ENCODE peak calls at places on chromosomes 6 and 20, in ten cellular contexts. One of them, this sample, is unnamed.

GRCh38 chr6:74356385-74356784 is 660.4 kb downstream of the CD109 start:
- DNase-seq in retinal pigment epithelial cell: no peak
- DNase-seq in lower lobe of right lung: no peak
- DNase-seq in keratinocyte: peak; percentile 23
- DNase-seq in naive thymus-derived CD4-positive, alpha-beta T cell: no peak
- DNase-seq in CD8-positive, alpha-beta T cell: no peak
- DNase-seq in SJSA1: peak; percentile 51
- DNase-seq in uterus: no peak
- DNase-seq in thyroid gland: no peak
- DNase-seq in mucosa of descending colon: no peak
- DNase-seq in this sample: no peak

GRCh38 chr6:21500894-21501293 is 92.7 kb upstream of the SOX4 start:
- DNase-seq in naive thymus-derived CD4-positive, alpha-beta T cell: no peak
- DNase-seq in keratinocyte: no peak
- DNase-seq in CD8-positive, alpha-beta T cell: no peak
- DNase-seq in mucosa of descending colon: peak; percentile 65
- DNase-seq in SJSA1: no peak
- DNase-seq in retinal pigment epithelial cell: no peak
- DNase-seq in thyroid gland: peak; percentile 3
- DNase-seq in uterus: no peak
- DNase-seq in lower lobe of right lung: no peak
- DNase-seq in this sample: no peak

GRCh38 chr6:149114167-149114566 is 203.3 kb upstream of the TAB2 start:
- DNase-seq in uterus: no peak
- DNase-seq in keratinocyte: no peak
- DNase-seq in thyroid gland: peak; percentile 94
- DNase-seq in mucosa of descending colon: no peak
- DNase-seq in naive thymus-derived CD4-positive, alpha-beta T cell: no peak
- DNase-seq in retinal pigment epithelial cell: no peak
- DNase-seq in lower lobe of right lung: no peak
- DNase-seq in CD8-positive, alpha-beta T cell: no peak
- DNase-seq in SJSA1: no peak
- DNase-seq in this sample: peak; percentile 74

GRCh38 chr6:43478008-43478372 is 620 bp downstream of the TJAP1 start:
- DNase-seq in uterus: no peak
- DNase-seq in retinal pigment epithelial cell: no peak
- DNase-seq in keratinocyte: no peak
- DNase-seq in SJSA1: no peak
- DNase-seq in thyroid gland: no peak
- DNase-seq in naive thymus-derived CD4-positive, alpha-beta T cell: peak; percentile 6
- DNase-seq in CD8-positive, alpha-beta T cell: no peak
- DNase-seq in mucosa of descending colon: no peak
- DNase-seq in lower lobe of right lung: no peak
- DNase-seq in this sample: no peak

GRCh38 chr6:1601616-1602355 is 7.9 kb upstream of the FOXC1 start:
- DNase-seq in mucosa of descending colon: no peak
- DNase-seq in retinal pigment epithelial cell: no peak
- DNase-seq in CD8-positive, alpha-beta T cell: no peak
- DNase-seq in lower lobe of right lung: no peak
- DNase-seq in SJSA1: no peak
- DNase-seq in keratinocyte: no peak
- DNase-seq in uterus: no peak
- DNase-seq in naive thymus-derived CD4-positive, alpha-beta T cell: no peak
- DNase-seq in thyroid gland: no peak
- DNase-seq in this sample: no peak

GRCh38 chr6:20182926-20183521 is 29.2 kb downstream of the MBOAT1 start:
- DNase-seq in thyroid gland: peak; percentile 95
- DNase-seq in uterus: no peak
- DNase-seq in SJSA1: no peak
- DNase-seq in retinal pigment epithelial cell: no peak
- DNase-seq in lower lobe of right lung: peak; percentile 76
- DNase-seq in mucosa of descending colon: peak; percentile 92
- DNase-seq in CD8-positive, alpha-beta T cell: no peak
- DNase-seq in naive thymus-derived CD4-positive, alpha-beta T cell: no peak
- DNase-seq in keratinocyte: peak; percentile 5
- DNase-seq in this sample: no peak

GRCh38 chr6:117918454-117918853 is 11.4 kb downstream of the SLC35F1 start:
- DNase-seq in CD8-positive, alpha-beta T cell: no peak
- DNase-seq in uterus: no peak
- DNase-seq in retinal pigment epithelial cell: no peak
- DNase-seq in keratinocyte: no peak
- DNase-seq in mucosa of descending colon: no peak
- DNase-seq in thyroid gland: no peak
- DNase-seq in naive thymus-derived CD4-positive, alpha-beta T cell: no peak
- DNase-seq in SJSA1: no peak
- DNase-seq in lower lobe of right lung: no peak
- DNase-seq in this sample: no peak

GRCh38 chr20:3706774-3707507 is 5.5 kb downstream of the SIGLEC1 start:
- DNase-seq in thyroid gland: peak; percentile 68
- DNase-seq in CD8-positive, alpha-beta T cell: no peak
- DNase-seq in SJSA1: no peak
- DNase-seq in naive thymus-derived CD4-positive, alpha-beta T cell: no peak
- DNase-seq in lower lobe of right lung: no peak
- DNase-seq in mucosa of descending colon: no peak
- DNase-seq in retinal pigment epithelial cell: peak; percentile 22
- DNase-seq in uterus: no peak
- DNase-seq in keratinocyte: no peak
- DNase-seq in this sample: peak; percentile 63

GRCh38 chr20:46118481-46119020 is 437 bp downstream of the CD40 start:
- DNase-seq in keratinocyte: no peak
- DNase-seq in CD8-positive, alpha-beta T cell: peak; percentile 18
- DNase-seq in SJSA1: no peak
- DNase-seq in uterus: peak; percentile 61
- DNase-seq in mucosa of descending colon: peak; percentile 41
- DNase-seq in lower lobe of right lung: peak; percentile 61
- DNase-seq in naive thymus-derived CD4-positive, alpha-beta T cell: no peak
- DNase-seq in thyroid gland: peak; percentile 42
- DNase-seq in retinal pigment epithelial cell: no peak
- DNase-seq in this sample: no peak

GRCh38 chr20:36573798-36574277 is 441 bp downstream of the TGIF2 start:
- DNase-seq in retinal pigment epithelial cell: no peak
- DNase-seq in CD8-positive, alpha-beta T cell: peak; percentile 38
- DNase-seq in uterus: no peak
- DNase-seq in naive thymus-derived CD4-positive, alpha-beta T cell: peak; percentile 33
- DNase-seq in mucosa of descending colon: peak; percentile 57
- DNase-seq in lower lobe of right lung: peak; percentile 68
- DNase-seq in keratinocyte: no peak
- DNase-seq in thyroid gland: peak; percentile 42
- DNase-seq in SJSA1: peak; percentile 49
- DNase-seq in this sample: peak; percentile 48

GRCh38 chr6:125095501-125096301 is 57.9 kb upstream of the TPD52L1 start:
- DNase-seq in retinal pigment epithelial cell: no peak
- DNase-seq in CD8-positive, alpha-beta T cell: no peak
- DNase-seq in keratinocyte: no peak
- DNase-seq in lower lobe of right lung: no peak
- DNase-seq in uterus: no peak
- DNase-seq in mucosa of descending colon: no peak
- DNase-seq in naive thymus-derived CD4-positive, alpha-beta T cell: no peak
- DNase-seq in thyroid gland: no peak
- DNase-seq in SJSA1: peak; percentile 52
- DNase-seq in this sample: no peak
- H3K4me3 ChIP-seq in retinal pigment epithelial cell: no peak overlapping the region
- H3K4me3 ChIP-seq in CD8-positive, alpha-beta T cell: no peak overlapping the region
- H3K4me3 ChIP-seq in keratinocyte: no peak overlapping the region
- H3K4me3 ChIP-seq in lower lobe of right lung: no peak overlapping the region
- H3K4me3 ChIP-seq in uterus: no peak overlapping the region
- H3K4me3 ChIP-seq in mucosa of descending colon: no peak overlapping the region
- H3K4me3 ChIP-seq in naive thymus-derived CD4-positive, alpha-beta T cell: no peak overlapping the region
- H3K4me3 ChIP-seq in thyroid gland: no peak overlapping the region
- H3K4me3 ChIP-seq in SJSA1: peak overlapping the region; percentile 2
- H3K4me3 ChIP-seq in this sample: no peak overlapping the region

GRCh38 chr6:151070666-151071065 is 169.1 kb upstream of the AKAP12 start:
- DNase-seq in uterus: no peak
- DNase-seq in lower lobe of right lung: no peak
- DNase-seq in SJSA1: peak; percentile 67
- DNase-seq in thyroid gland: no peak
- DNase-seq in mucosa of descending colon: no peak
- DNase-seq in keratinocyte: no peak
- DNase-seq in naive thymus-derived CD4-positive, alpha-beta T cell: no peak
- DNase-seq in retinal pigment epithelial cell: no peak
- DNase-seq in CD8-positive, alpha-beta T cell: no peak
- DNase-seq in this sample: no peak

GRCh38 chr6:151065027-151065815 is 174.5 kb upstream of the AKAP12 start:
- DNase-seq in naive thymus-derived CD4-positive, alpha-beta T cell: no peak
- DNase-seq in CD8-positive, alpha-beta T cell: no peak
- DNase-seq in uterus: no peak
- DNase-seq in thyroid gland: no peak
- DNase-seq in retinal pigment epithelial cell: no peak
- DNase-seq in mucosa of descending colon: no peak
- DNase-seq in keratinocyte: no peak
- DNase-seq in lower lobe of right lung: no peak
- DNase-seq in SJSA1: no peak
- DNase-seq in this sample: no peak

GRCh38 chr6:151069641-151070040 is 170.1 kb upstream of the AKAP12 start:
- DNase-seq in keratinocyte: no peak
- DNase-seq in retinal pigment epithelial cell: no peak
- DNase-seq in thyroid gland: no peak
- DNase-seq in lower lobe of right lung: no peak
- DNase-seq in SJSA1: no peak
- DNase-seq in naive thymus-derived CD4-positive, alpha-beta T cell: no peak
- DNase-seq in mucosa of descending colon: no peak
- DNase-seq in CD8-positive, alpha-beta T cell: no peak
- DNase-seq in uterus: no peak
- DNase-seq in this sample: no peak

GRCh38 chr6:151068761-151069312 is 170.9 kb upstream of the AKAP12 start:
- DNase-seq in naive thymus-derived CD4-positive, alpha-beta T cell: no peak
- DNase-seq in thyroid gland: no peak
- DNase-seq in CD8-positive, alpha-beta T cell: no peak
- DNase-seq in mucosa of descending colon: no peak
- DNase-seq in retinal pigment epithelial cell: no peak
- DNase-seq in uterus: no peak
- DNase-seq in keratinocyte: no peak
- DNase-seq in SJSA1: no peak
- DNase-seq in lower lobe of right lung: no peak
- DNase-seq in this sample: no peak

GRCh38 chr6:151067684-151068596 is 171.8 kb upstream of the AKAP12 start:
- DNase-seq in SJSA1: peak; percentile 92
- DNase-seq in keratinocyte: no peak
- DNase-seq in thyroid gland: peak; percentile 49
- DNase-seq in naive thymus-derived CD4-positive, alpha-beta T cell: no peak
- DNase-seq in CD8-positive, alpha-beta T cell: no peak
- DNase-seq in lower lobe of right lung: no peak
- DNase-seq in uterus: peak; percentile 73
- DNase-seq in retinal pigment epithelial cell: peak; percentile 68
- DNase-seq in mucosa of descending colon: no peak
- DNase-seq in this sample: no peak
- H3K4me3 ChIP-seq in SJSA1: no peak overlapping the region
- H3K4me3 ChIP-seq in keratinocyte: no peak overlapping the region
- H3K4me3 ChIP-seq in thyroid gland: no peak overlapping the region
- H3K4me3 ChIP-seq in naive thymus-derived CD4-positive, alpha-beta T cell: no peak overlapping the region
- H3K4me3 ChIP-seq in CD8-positive, alpha-beta T cell: no peak overlapping the region
- H3K4me3 ChIP-seq in lower lobe of right lung: no peak overlapping the region
- H3K4me3 ChIP-seq in uterus: no peak overlapping the region
- H3K4me3 ChIP-seq in retinal pigment epithelial cell: no peak overlapping the region
- H3K4me3 ChIP-seq in mucosa of descending colon: no peak overlapping the region
- H3K4me3 ChIP-seq in this sample: no peak overlapping the region

DNA sequence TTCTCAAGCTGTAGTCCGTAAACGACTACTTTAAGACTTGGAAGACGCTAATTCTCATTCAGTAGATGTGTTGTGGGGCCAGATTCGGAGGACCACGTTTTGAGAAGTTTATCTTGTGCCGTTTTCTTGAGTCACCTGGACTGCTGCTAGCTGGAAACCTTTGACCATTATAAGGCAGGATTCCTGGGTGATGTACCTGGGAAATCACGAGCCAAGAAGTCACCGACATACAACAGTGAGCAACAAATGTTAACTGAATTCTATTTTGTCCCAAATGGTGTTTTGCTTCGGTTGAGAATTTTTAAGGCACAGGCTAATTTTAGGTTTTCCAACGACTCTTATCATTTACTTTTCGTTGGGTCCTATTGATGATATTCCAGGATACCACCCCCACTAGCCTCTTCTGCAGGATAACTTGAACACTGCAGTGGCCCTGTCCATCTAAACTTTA is 93.3 kb upstream of the BTN3A2 start:
- DNase-seq in naive thymus-derived CD4-positive, alpha-beta T cell: no peak
- DNase-seq in retinal pigment epithelial cell: no peak
- DNase-seq in mucosa of descending colon: no peak
- DNase-seq in CD8-positive, alpha-beta T cell: no peak
- DNase-seq in thyroid gland: peak; percentile 38
- DNase-seq in keratinocyte: no peak
- DNase-seq in lower lobe of right lung: no peak
- DNase-seq in SJSA1: no peak
- DNase-seq in uterus: no peak
- DNase-seq in this sample: no peak
- H3K4me3 ChIP-seq in naive thymus-derived CD4-positive, alpha-beta T cell: peak overlapping the region; percentile 83
- H3K4me3 ChIP-seq in retinal pigment epithelial cell: peak overlapping the region; percentile 75
- H3K4me3 ChIP-seq in mucosa of descending colon: no peak overlapping the region
- H3K4me3 ChIP-seq in CD8-positive, alpha-beta T cell: peak overlapping the region; percentile 65
- H3K4me3 ChIP-seq in thyroid gland: no peak overlapping the region
- H3K4me3 ChIP-seq in keratinocyte: peak overlapping the region; percentile 18
- H3K4me3 ChIP-seq in lower lobe of right lung: peak overlapping the region; percentile 51
- H3K4me3 ChIP-seq in SJSA1: peak overlapping the region; percentile 52
- H3K4me3 ChIP-seq in uterus: peak overlapping the region; percentile 38
- H3K4me3 ChIP-seq in this sample: peak overlapping the region; percentile 60

GRCh38 chr20:34626978-34627377 is 49.9 kb downstream of the PIGU start:
- DNase-seq in thyroid gland: no peak
- DNase-seq in keratinocyte: no peak
- DNase-seq in uterus: no peak
- DNase-seq in lower lobe of right lung: no peak
- DNase-seq in retinal pigment epithelial cell: no peak
- DNase-seq in CD8-positive, alpha-beta T cell: no peak
- DNase-seq in SJSA1: no peak
- DNase-seq in mucosa of descending colon: no peak
- DNase-seq in naive thymus-derived CD4-positive, alpha-beta T cell: no peak
- DNase-seq in this sample: no peak

GRCh38 chr20:34629342-34629741 is 47.5 kb downstream of the PIGU start:
- DNase-seq in retinal pigment epithelial cell: no peak
- DNase-seq in keratinocyte: no peak
- DNase-seq in SJSA1: no peak
- DNase-seq in CD8-positive, alpha-beta T cell: no peak
- DNase-seq in naive thymus-derived CD4-positive, alpha-beta T cell: no peak
- DNase-seq in thyroid gland: peak; percentile 12
- DNase-seq in lower lobe of right lung: no peak
- DNase-seq in mucosa of descending colon: no peak
- DNase-seq in uterus: no peak
- DNase-seq in this sample: no peak

GRCh38 chr20:34629904-34630303 is 47.0 kb downstream of the PIGU start:
- DNase-seq in mucosa of descending colon: no peak
- DNase-seq in thyroid gland: no peak
- DNase-seq in retinal pigment epithelial cell: no peak
- DNase-seq in uterus: no peak
- DNase-seq in naive thymus-derived CD4-positive, alpha-beta T cell: no peak
- DNase-seq in CD8-positive, alpha-beta T cell: no peak
- DNase-seq in SJSA1: no peak
- DNase-seq in lower lobe of right lung: no peak
- DNase-seq in keratinocyte: no peak
- DNase-seq in this sample: no peak

GRCh38 chr20:34628026-34628425 is 48.9 kb downstream of the PIGU start:
- DNase-seq in mucosa of descending colon: no peak
- DNase-seq in uterus: no peak
- DNase-seq in retinal pigment epithelial cell: no peak
- DNase-seq in CD8-positive, alpha-beta T cell: no peak
- DNase-seq in naive thymus-derived CD4-positive, alpha-beta T cell: no peak
- DNase-seq in keratinocyte: no peak
- DNase-seq in lower lobe of right lung: no peak
- DNase-seq in thyroid gland: no peak
- DNase-seq in SJSA1: no peak
- DNase-seq in this sample: no peak

DNA sequence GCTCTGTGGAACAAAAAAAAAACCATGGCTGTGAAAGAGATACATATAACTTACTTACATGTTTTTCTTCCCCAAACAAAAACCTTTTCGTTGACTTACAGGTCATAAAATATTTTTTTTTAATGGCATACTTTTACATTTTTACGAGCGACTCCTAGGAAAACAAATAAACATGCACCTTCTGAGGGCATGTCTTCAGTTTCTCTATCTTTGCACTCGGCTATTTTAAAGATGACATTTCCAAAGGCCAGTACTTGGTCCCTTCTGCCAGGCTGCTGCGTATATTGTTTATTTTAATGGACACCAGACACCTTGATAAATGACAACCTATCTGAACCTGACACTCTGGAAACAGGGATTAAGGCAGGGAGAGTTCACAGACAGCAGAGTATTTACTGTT is 49.4 kb downstream of the PIGU start:
- DNase-seq in thyroid gland: no peak
- DNase-seq in uterus: no peak
- DNase-seq in CD8-positive, alpha-beta T cell: no peak
- DNase-seq in retinal pigment epithelial cell: no peak
- DNase-seq in lower lobe of right lung: no peak
- DNase-seq in naive thymus-derived CD4-positive, alpha-beta T cell: no peak
- DNase-seq in mucosa of descending colon: no peak
- DNase-seq in SJSA1: no peak
- DNase-seq in keratinocyte: no peak
- DNase-seq in this sample: no peak
- H3K4me3 ChIP-seq in thyroid gland: no peak overlapping the region
- H3K4me3 ChIP-seq in uterus: no peak overlapping the region
- H3K4me3 ChIP-seq in CD8-positive, alpha-beta T cell: no peak overlapping the region
- H3K4me3 ChIP-seq in retinal pigment epithelial cell: no peak overlapping the region
- H3K4me3 ChIP-seq in lower lobe of right lung: no peak overlapping the region
- H3K4me3 ChIP-seq in naive thymus-derived CD4-positive, alpha-beta T cell: no peak overlapping the region
- H3K4me3 ChIP-seq in mucosa of descending colon: no peak overlapping the region
- H3K4me3 ChIP-seq in SJSA1: no peak overlapping the region
- H3K4me3 ChIP-seq in keratinocyte: no peak overlapping the region
- H3K4me3 ChIP-seq in this sample: no peak overlapping the region

This sample was measured in heart left ventricle.